ENCODE peak calls at places on chromosome 5, in four cellular contexts. One of them, this sample, is unnamed.

GRCh38 chr5:150638053-150638444 is 2.4 kb upstream of the SYNPO start:
- DNase-seq in GM12878: no peak
- DNase-seq in K562: no peak
- DNase-seq in endothelial cell of umbilical vein: no peak
- DNase-seq in this sample: no peak

GRCh38 chr5:93642526-93642925 is 59.5 kb downstream of the NR2F1 start:
- DNase-seq in GM12878: no peak
- DNase-seq in K562: no peak
- DNase-seq in endothelial cell of umbilical vein: no peak
- DNase-seq in this sample: no peak

GRCh38 chr5:9408964-9409363 is 136.9 kb downstream of the SEMA5A start:
- DNase-seq in K562: no peak
- DNase-seq in GM12878: no peak
- DNase-seq in endothelial cell of umbilical vein: no peak
- DNase-seq in this sample: no peak

GRCh38 chr5:65802080-65802479 is 80.1 kb downstream of the NLN start:
- DNase-seq in K562: no peak
- DNase-seq in endothelial cell of umbilical vein: no peak
- DNase-seq in GM12878: no peak
- DNase-seq in this sample: no peak

GRCh38 chr5:57432876-57433275 is 49.7 kb downstream of the ACTBL2 start:
- DNase-seq in K562: no peak
- DNase-seq in endothelial cell of umbilical vein: peak
- DNase-seq in GM12878: no peak
- DNase-seq in this sample: no peak

GRCh38 chr5:39639618-39640078 is 214.9 kb upstream of the DAB2 start:
- DNase-seq in K562: no peak
- DNase-seq in endothelial cell of umbilical vein: peak
- DNase-seq in GM12878: no peak
- DNase-seq in this sample: peak

GRCh38 chr5:138662599-138662998 is 87.4 kb upstream of the HSPA9 start:
- DNase-seq in endothelial cell of umbilical vein: no peak
- DNase-seq in GM12878: no peak
- DNase-seq in K562: no peak
- DNase-seq in this sample: no peak

GRCh38 chr5:174489920-174490597 is 234.3 kb upstream of the MSX2 start:
- DNase-seq in GM12878: no peak
- DNase-seq in endothelial cell of umbilical vein: no peak
- DNase-seq in K562: no peak
- DNase-seq in this sample: no peak

GRCh38 chr5:112174959-112175594 is 244.0 kb downstream of the EPB41L4A start:
- DNase-seq in K562: peak
- DNase-seq in GM12878: no peak
- DNase-seq in endothelial cell of umbilical vein: peak
- DNase-seq in this sample: peak

GRCh38 chr5:146860213-146860891 is 18.2 kb downstream of the PPP2R2B start:
- DNase-seq in endothelial cell of umbilical vein: no peak
- DNase-seq in GM12878: no peak
- DNase-seq in K562: no peak
- DNase-seq in this sample: no peak

GRCh38 chr5:105977163-105977562 is 1693.6 kb downstream of the EFNA5 start:
- DNase-seq in endothelial cell of umbilical vein: no peak
- DNase-seq in K562: no peak
- DNase-seq in GM12878: no peak
- DNase-seq in this sample: no peak

GRCh38 chr5:119458911-119459632 is 6.8 kb downstream of the HSD17B4 start:
- DNase-seq in endothelial cell of umbilical vein: no peak
- DNase-seq in K562: no peak
- DNase-seq in GM12878: no peak
- DNase-seq in this sample: no peak

GRCh38 chr5:87302061-87302460 is 34.4 kb downstream of the RASA1 start:
- DNase-seq in GM12878: no peak
- DNase-seq in K562: no peak
- DNase-seq in endothelial cell of umbilical vein: no peak
- DNase-seq in this sample: peak

GRCh38 chr5:93723005-93723404 is 18.4 kb downstream of the POU5F2 start:
- DNase-seq in K562: no peak
- DNase-seq in GM12878: no peak
- DNase-seq in endothelial cell of umbilical vein: peak
- DNase-seq in this sample: peak

GRCh38 chr5:148924817-148925216 is 98.4 kb downstream of the ADRB2 start:
- DNase-seq in K562: no peak
- DNase-seq in endothelial cell of umbilical vein: peak
- DNase-seq in GM12878: no peak
- DNase-seq in this sample: no peak

GRCh38 chr5:8538813-8539212 is 669.9 kb downstream of the MTRR start:
- DNase-seq in K562: no peak
- DNase-seq in endothelial cell of umbilical vein: no peak
- DNase-seq in GM12878: no peak
- DNase-seq in this sample: no peak

GRCh38 chr5:150219142-150219541 is 29.3 kb downstream of the SLC6A7 start:
- DNase-seq in endothelial cell of umbilical vein: no peak
- DNase-seq in GM12878: no peak
- DNase-seq in K562: peak
- DNase-seq in this sample: peak

GRCh38 chr5:108884736-108885135 is 137.0 kb downstream of the FER start:
- DNase-seq in K562: no peak
- DNase-seq in endothelial cell of umbilical vein: peak
- DNase-seq in GM12878: no peak
- DNase-seq in this sample: peak

GRCh38 chr5:1463326-1464095 is 18.3 kb upstream of the SLC6A3 start:
- DNase-seq in endothelial cell of umbilical vein: no peak
- DNase-seq in GM12878: no peak
- DNase-seq in K562: no peak
- DNase-seq in this sample: no peak

GRCh38 chr5:170467000-170467707 is 36.7 kb upstream of the KCNIP1 start:
- DNase-seq in GM12878: no peak
- DNase-seq in endothelial cell of umbilical vein: peak
- DNase-seq in K562: no peak
- DNase-seq in this sample: peak

GRCh38 chr5:4000960-4001359 is 405.3 kb downstream of the IRX1 start:
- DNase-seq in endothelial cell of umbilical vein: no peak
- DNase-seq in K562: no peak
- DNase-seq in GM12878: no peak
- DNase-seq in this sample: no peak

GRCh38 chr5:18507114-18507513 is 872.9 kb downstream of the TAF11L14 start:
- DNase-seq in GM12878: no peak
- DNase-seq in endothelial cell of umbilical vein: no peak
- DNase-seq in K562: no peak
- DNase-seq in this sample: no peak

GRCh38 chr5:10485142-10485795 is 43.6 kb downstream of the ROPN1L start:
- DNase-seq in K562: peak
- DNase-seq in endothelial cell of umbilical vein: peak
- DNase-seq in GM12878: no peak
- DNase-seq in this sample: peak

GRCh38 chr5:1297243-1297642 is 2.4 kb upstream of the TERT start:
- DNase-seq in K562: no peak
- DNase-seq in GM12878: no peak
- DNase-seq in endothelial cell of umbilical vein: no peak
- DNase-seq in this sample: no peak

GRCh38 chr5:111754190-111754589 is 2.8 kb downstream of the NREP start:
- DNase-seq in GM12878: no peak
- DNase-seq in K562: no peak
- DNase-seq in endothelial cell of umbilical vein: no peak
- DNase-seq in this sample: no peak

GRCh38 chr5:95327211-95327610 is 42.3 kb upstream of the MCTP1 start:
- DNase-seq in endothelial cell of umbilical vein: no peak
- DNase-seq in K562: no peak
- DNase-seq in GM12878: no peak
- DNase-seq in this sample: no peak

GRCh38 chr5:93188876-93189485 is 392.0 kb downstream of the NR2F1-AS1 start:
- DNase-seq in GM12878: no peak
- DNase-seq in endothelial cell of umbilical vein: no peak
- DNase-seq in K562: no peak
- DNase-seq in this sample: no peak

GRCh38 chr5:50889790-50890189 is 223.4 kb downstream of the PARP8 start:
- DNase-seq in endothelial cell of umbilical vein: no peak
- DNase-seq in GM12878: no peak
- DNase-seq in K562: no peak
- DNase-seq in this sample: no peak

GRCh38 chr5:124154714-124155113 is 591.7 kb downstream of the ZNF608 start:
- DNase-seq in GM12878: no peak
- DNase-seq in endothelial cell of umbilical vein: no peak
- DNase-seq in K562: no peak
- DNase-seq in this sample: no peak

GRCh38 chr5:151274666-151275065 is 21.7 kb downstream of the GM2A start:
- DNase-seq in endothelial cell of umbilical vein: no peak
- DNase-seq in GM12878: no peak
- DNase-seq in K562: no peak
- DNase-seq in this sample: no peak

GRCh38 chr5:23507278-23507685 is at the start of gene PRDM9:
- DNase-seq in K562: peak
- DNase-seq in endothelial cell of umbilical vein: no peak
- DNase-seq in GM12878: no peak
- DNase-seq in this sample: no peak

GRCh38 chr5:133938932-133939331 is 29.5 kb downstream of the C5orf15 start:
- DNase-seq in GM12878: no peak
- DNase-seq in K562: no peak
- DNase-seq in endothelial cell of umbilical vein: peak
- DNase-seq in this sample: no peak

GRCh38 chr5:125501396-125501795 is 755.0 kb upstream of the ZNF608 start:
- DNase-seq in GM12878: no peak
- DNase-seq in K562: no peak
- DNase-seq in endothelial cell of umbilical vein: no peak
- DNase-seq in this sample: no peak

GRCh38 chr5:14358536-14358935 is 215.4 kb downstream of the TRIO start:
- DNase-seq in endothelial cell of umbilical vein: no peak
- DNase-seq in K562: no peak
- DNase-seq in GM12878: no peak
- DNase-seq in this sample: no peak

GRCh38 chr5:175609504-175609903 is 48.4 kb upstream of the HRH2 start:
- DNase-seq in K562: no peak
- DNase-seq in GM12878: no peak
- DNase-seq in endothelial cell of umbilical vein: no peak
- DNase-seq in this sample: no peak

GRCh38 chr5:59037041-59037440 is 454.2 kb downstream of the RAB3C start:
- DNase-seq in K562: no peak
- DNase-seq in endothelial cell of umbilical vein: no peak
- DNase-seq in GM12878: no peak
- DNase-seq in this sample: no peak

GRCh38 chr5:37116359-37116758 is 132.8 kb downstream of the CPLANE1 start:
- DNase-seq in GM12878: no peak
- DNase-seq in endothelial cell of umbilical vein: no peak
- DNase-seq in K562: no peak
- DNase-seq in this sample: no peak

GRCh38 chr5:37110128-37110527 is 139.0 kb downstream of the CPLANE1 start:
- DNase-seq in K562: no peak
- DNase-seq in GM12878: no peak
- DNase-seq in endothelial cell of umbilical vein: no peak
- DNase-seq in this sample: no peak

GRCh38 chr5:37109338-37109737 is 139.8 kb downstream of the CPLANE1 start:
- DNase-seq in K562: no peak
- DNase-seq in GM12878: no peak
- DNase-seq in endothelial cell of umbilical vein: no peak
- DNase-seq in this sample: no peak

GRCh38 chr5:37112383-37112991 is 136.7 kb downstream of the CPLANE1 start:
- DNase-seq in endothelial cell of umbilical vein: no peak
- DNase-seq in GM12878: peak
- DNase-seq in K562: no peak
- DNase-seq in this sample: peak

GRCh38 chr5:37111426-37112382 is 137.5 kb downstream of the CPLANE1 start:
- DNase-seq in endothelial cell of umbilical vein: no peak
- DNase-seq in GM12878: peak
- DNase-seq in K562: no peak
- DNase-seq in this sample: no peak
- TF ChIP-seq FOS in endothelial cell of umbilical vein: no peak
- TF ChIP-seq FOS in GM12878: no peak
- TF ChIP-seq FOS in K562: no peak
- TF ChIP-seq FOS in this sample: no peak

GRCh38 chr5:103244398-103244797 is 14.2 kb upstream of the MACIR start:
- DNase-seq in GM12878: no peak
- DNase-seq in endothelial cell of umbilical vein: no peak
- DNase-seq in K562: no peak
- DNase-seq in this sample: no peak
- TF ChIP-seq FOS in GM12878: no peak
- TF ChIP-seq FOS in endothelial cell of umbilical vein: no peak
- TF ChIP-seq FOS in K562: no peak
- TF ChIP-seq FOS in this sample: no peak

GRCh38 chr5:83050723-83051340 is 26.4 kb downstream of the TMEM167A start:
- DNase-seq in GM12878: no peak
- DNase-seq in K562: no peak
- DNase-seq in endothelial cell of umbilical vein: no peak
- DNase-seq in this sample: no peak

GRCh38 chr5:83048811-83049210 is 28.4 kb downstream of the TMEM167A start:
- DNase-seq in K562: no peak
- DNase-seq in endothelial cell of umbilical vein: no peak
- DNase-seq in GM12878: no peak
- DNase-seq in this sample: no peak

GRCh38 chr5:83044941-83045340 is 32.3 kb downstream of the TMEM167A start:
- DNase-seq in endothelial cell of umbilical vein: peak
- DNase-seq in K562: no peak
- DNase-seq in GM12878: no peak
- DNase-seq in this sample: no peak

GRCh38 chr5:83049370-83049863 is 27.8 kb downstream of the TMEM167A start:
- DNase-seq in GM12878: no peak
- DNase-seq in endothelial cell of umbilical vein: no peak
- DNase-seq in K562: no peak
- DNase-seq in this sample: no peak

GRCh38 chr5:83048277-83048676 is 28.9 kb downstream of the TMEM167A start:
- DNase-seq in endothelial cell of umbilical vein: peak
- DNase-seq in GM12878: no peak
- DNase-seq in K562: no peak
- DNase-seq in this sample: peak
- TF ChIP-seq FOS in endothelial cell of umbilical vein: no peak
- TF ChIP-seq FOS in GM12878: no peak
- TF ChIP-seq FOS in K562: no peak
- TF ChIP-seq FOS in this sample: no peak

GRCh38 chr5:34053571-34054271 is 10.7 kb upstream of the C1QTNF3 start:
- DNase-seq in GM12878: no peak
- DNase-seq in K562: no peak
- DNase-seq in endothelial cell of umbilical vein: no peak
- DNase-seq in this sample: no peak

GRCh38 chr5:34054330-34054729 is 11.3 kb upstream of the C1QTNF3 start:
- DNase-seq in GM12878: no peak
- DNase-seq in K562: no peak
- DNase-seq in endothelial cell of umbilical vein: no peak
- DNase-seq in this sample: no peak

GRCh38 chr5:34051374-34051980 is 8.5 kb upstream of the C1QTNF3 start:
- DNase-seq in K562: no peak
- DNase-seq in GM12878: no peak
- DNase-seq in endothelial cell of umbilical vein: no peak
- DNase-seq in this sample: no peak

GRCh38 chr5:34055671-34056070 is 12.7 kb upstream of the C1QTNF3 start:
- DNase-seq in endothelial cell of umbilical vein: no peak
- DNase-seq in K562: no peak
- DNase-seq in GM12878: no peak
- DNase-seq in this sample: no peak

DNA sequence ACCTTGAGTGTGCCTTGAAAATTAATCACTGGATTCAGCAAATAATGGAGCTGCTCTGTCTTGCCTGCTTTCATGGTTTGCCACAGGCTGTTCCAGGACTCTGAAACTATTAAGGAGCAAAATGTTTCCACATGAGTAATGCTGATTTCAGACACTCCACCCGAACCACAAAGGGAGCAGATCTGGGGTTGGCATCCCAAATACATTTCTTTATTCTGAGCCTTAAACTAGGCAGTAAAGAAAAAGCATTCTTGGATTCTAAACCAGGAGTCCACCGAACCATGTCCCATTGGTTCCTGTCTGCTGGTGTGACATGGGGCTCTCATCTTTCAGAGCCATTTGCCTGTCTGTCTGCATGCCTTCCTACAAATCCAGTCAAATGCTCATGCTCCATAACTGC is 10.1 kb upstream of the C1QTNF3 start:
- DNase-seq in K562: no peak
- DNase-seq in endothelial cell of umbilical vein: no peak
- DNase-seq in GM12878: no peak
- DNase-seq in this sample: peak
- TF ChIP-seq FOS in K562: no peak
- TF ChIP-seq FOS in endothelial cell of umbilical vein: no peak
- TF ChIP-seq FOS in GM12878: no peak
- TF ChIP-seq FOS in this sample: no peak

This sample was measured in IMR-90.